ENCODE peak calls at places on chromosomes 16 and 17, in four cellular contexts. L, U, T and X are unnamed samples.

GRCh38 chr17:50107790-50108414 is 12.8 kb downstream of the PDK2 start:
- DNase-seq in L (no peak), U (no peak), T (no peak), X (no peak)

GRCh38 chr17:41618341-41619161 is 5.8 kb downstream of the KRT17 start:
- DNase-seq in L (no peak), U (no peak), T (no peak), X (no peak)

GRCh38 chr16:89330177-89330856 is 112.8 kb downstream of the ZNF778 start:
- DNase-seq in L (no peak), U (no peak), T (peak), X (peak)

GRCh38 chr16:15723808-15724207 is 73.8 kb downstream of the NDE1 start:
- DNase-seq in L (no peak), U (no peak), T (no peak), X (no peak)

GRCh38 chr17:73430848-73431247 is 119.0 kb upstream of the CDC42EP4 start:
- DNase-seq in L (no peak), U (no peak), T (no peak), X (no peak)

GRCh38 chr16:50251375-50252081 is 14.8 kb upstream of the ADCY7 start:
- DNase-seq in L (no peak), U (no peak), T (no peak), X (no peak)

GRCh38 chr16:67257486-67258159 is 8.8 kb downstream of the SLC9A5 start:
- DNase-seq in L (no peak), U (no peak), T (no peak), X (no peak)

GRCh38 chr16:1494129-1494640 is 1.0 kb downstream of the TELO2 start:
- DNase-seq in L (no peak), U (peak), T (no peak), X (peak)

GRCh38 chr17:82599674-82600661 is 48.3 kb downstream of the WDR45B start:
- DNase-seq in L (peak), U (no peak), T (no peak), X (no peak)

GRCh38 chr17:67280279-67280678 is 35.3 kb upstream of the HELZ start:
- DNase-seq in L (no peak), U (no peak), T (no peak), X (no peak)

GRCh38 chr17:66975614-66976378 is 11.3 kb downstream of the CACNG4 start:
- DNase-seq in L (no peak), U (no peak), T (no peak), X (peak)

GRCh38 chr17:82524540-82524939 is 5.0 kb downstream of the FOXK2 start:
- DNase-seq in L (no peak), U (no peak), T (no peak), X (no peak)

GRCh38 chr16:54342001-54342776 is 55.6 kb upstream of the IRX3 start:
- DNase-seq in L (no peak), U (no peak), T (no peak), X (no peak)

GRCh38 chr16:57478396-57479024 is 7.8 kb downstream of the DOK4 start:
- DNase-seq in L (no peak), U (no peak), T (no peak), X (no peak)

GRCh38 chr16:56861756-56862155 is 3.3 kb upstream of the SLC12A3 start:
- DNase-seq in L (no peak), U (no peak), T (no peak), X (no peak)

GRCh38 chr17:77476920-77477805 is 336.4 kb downstream of the SEC14L1 start:
- DNase-seq in L (no peak), U (peak), T (no peak), X (no peak)

GRCh38 chr17:70780031-70780430 is 610.7 kb downstream of the KCNJ2 start:
- DNase-seq in L (no peak), U (no peak), T (no peak), X (no peak)

GRCh38 chr16:12459401-12459791 is 344.3 kb downstream of the CPPED1 start:
- DNase-seq in L (peak), U (no peak), T (no peak), X (no peak)

GRCh38 chr16:57535680-57536305 is 578 bp downstream of the CCDC102A start:
- DNase-seq in L (peak), U (peak), T (peak), X (peak)

GRCh38 chr16:1183235-1183907 is 30.5 kb downstream of the CACNA1H start:
- DNase-seq in L (no peak), U (no peak), T (no peak), X (peak)

GRCh38 chr17:38967290-38967738 is at the start of gene FBXO47:
- DNase-seq in L (peak), U (peak), T (peak), X (peak)

GRCh38 chr16:13554020-13554419 is 365.9 kb upstream of the ERCC4 start:
- DNase-seq in L (no peak), U (no peak), T (no peak), X (no peak)

GRCh38 chr17:17628388-17629008 is 37.0 kb upstream of the PEMT start:
- DNase-seq in L (peak), U (no peak), T (peak), X (no peak)

GRCh38 chr17:49640556-49640955 is 37.3 kb downstream of the SPOP start:
- DNase-seq in L (no peak), U (no peak), T (no peak), X (no peak)

GRCh38 chr17:7674934-7675333 is 12.4 kb downstream of the TP53 start:
- DNase-seq in L (no peak), U (no peak), T (no peak), X (no peak)

GRCh38 chr16:1863681-1864460 is 8.1 kb downstream of the MEIOB start:
- DNase-seq in L (no peak), U (peak), T (peak), X (no peak)

GRCh38 chr17:76191891-76192290 is 48.4 kb downstream of the RNF157 start:
- DNase-seq in L (peak), U (no peak), T (peak), X (no peak)

GRCh38 chr16:77211880-77212735 is 12.9 kb downstream of the SYCE1L start:
- DNase-seq in L (no peak), U (peak), T (peak), X (peak)

GRCh38 chr16:72819345-72819744 is 228.6 kb downstream of the ZFHX3 start:
- DNase-seq in L (no peak), U (no peak), T (no peak), X (no peak)